ENCODE peak calls at places on chromosomes 16 and 17, in nine cellular contexts. One of them, this sample, is unnamed.

GRCh38 chr17:2954898-2955445 is 108.4 kb downstream of the OR1D5 start:
- DNase-seq in lower leg skin: no peak
- DNase-seq in thyroid gland: no peak
- DNase-seq in endothelial cell of umbilical vein: peak
- DNase-seq in esophagus muscularis mucosa: no peak
- DNase-seq in tibial nerve: no peak
- DNase-seq in prostate gland: no peak
- DNase-seq in GM12878: no peak
- DNase-seq in uterus: no peak
- DNase-seq in this sample: no peak

GRCh38 chr17:76544916-76545365 is 5.1 kb downstream of the PRCD start:
- DNase-seq in lower leg skin: no peak
- DNase-seq in thyroid gland: no peak
- DNase-seq in endothelial cell of umbilical vein: no peak
- DNase-seq in esophagus muscularis mucosa: no peak
- DNase-seq in tibial nerve: no peak
- DNase-seq in prostate gland: no peak
- DNase-seq in GM12878: no peak
- DNase-seq in uterus: no peak
- DNase-seq in this sample: no peak

GRCh38 chr16:10405386-10405939 is 19.6 kb downstream of the ATF7IP2 start:
- DNase-seq in lower leg skin: no peak
- DNase-seq in thyroid gland: no peak
- DNase-seq in endothelial cell of umbilical vein: peak
- DNase-seq in esophagus muscularis mucosa: no peak
- DNase-seq in tibial nerve: no peak
- DNase-seq in prostate gland: no peak
- DNase-seq in GM12878: no peak
- DNase-seq in uterus: no peak
- DNase-seq in this sample: no peak

GRCh38 chr17:3911271-3912053 is 4.8 kb downstream of the P2RX1 start:
- DNase-seq in lower leg skin: no peak
- DNase-seq in thyroid gland: no peak
- DNase-seq in endothelial cell of umbilical vein: no peak
- DNase-seq in esophagus muscularis mucosa: no peak
- DNase-seq in tibial nerve: no peak
- DNase-seq in prostate gland: no peak
- DNase-seq in GM12878: peak
- DNase-seq in uterus: no peak
- DNase-seq in this sample: no peak

GRCh38 chr17:51860934-51861561 is 297.5 kb downstream of the CA10 start:
- DNase-seq in lower leg skin: no peak
- DNase-seq in thyroid gland: peak
- DNase-seq in endothelial cell of umbilical vein: no peak
- DNase-seq in esophagus muscularis mucosa: no peak
- DNase-seq in tibial nerve: no peak
- DNase-seq in prostate gland: peak
- DNase-seq in GM12878: no peak
- DNase-seq in uterus: no peak
- DNase-seq in this sample: no peak

GRCh38 chr16:67546761-67547422 is 15.4 kb upstream of the CTCF start:
- DNase-seq in lower leg skin: peak
- DNase-seq in thyroid gland: peak
- DNase-seq in endothelial cell of umbilical vein: peak
- DNase-seq in esophagus muscularis mucosa: peak
- DNase-seq in tibial nerve: peak
- DNase-seq in prostate gland: peak
- DNase-seq in GM12878: no peak
- DNase-seq in uterus: peak
- DNase-seq in this sample: peak

GRCh38 chr17:6374761-6375312 is 60.1 kb downstream of the AIPL1 start:
- DNase-seq in lower leg skin: peak
- DNase-seq in thyroid gland: no peak
- DNase-seq in endothelial cell of umbilical vein: peak
- DNase-seq in esophagus muscularis mucosa: peak
- DNase-seq in tibial nerve: no peak
- DNase-seq in prostate gland: no peak
- DNase-seq in GM12878: no peak
- DNase-seq in uterus: no peak
- DNase-seq in this sample: no peak

GRCh38 chr17:72683506-72684404 is 408.7 kb downstream of the SLC39A11 start:
- DNase-seq in lower leg skin: no peak
- DNase-seq in thyroid gland: no peak
- DNase-seq in endothelial cell of umbilical vein: no peak
- DNase-seq in esophagus muscularis mucosa: no peak
- DNase-seq in tibial nerve: peak
- DNase-seq in prostate gland: peak
- DNase-seq in GM12878: no peak
- DNase-seq in uterus: no peak
- DNase-seq in this sample: peak

GRCh38 chr17:6195123-6195522 is 124.9 kb downstream of the WSCD1 start:
- DNase-seq in lower leg skin: peak
- DNase-seq in thyroid gland: no peak
- DNase-seq in endothelial cell of umbilical vein: peak
- DNase-seq in esophagus muscularis mucosa: no peak
- DNase-seq in tibial nerve: no peak
- DNase-seq in prostate gland: no peak
- DNase-seq in GM12878: no peak
- DNase-seq in uterus: no peak
- DNase-seq in this sample: no peak

GRCh38 chr16:29864205-29864604 is 1.2 kb upstream of the CDIPT start:
- DNase-seq in lower leg skin: no peak
- DNase-seq in thyroid gland: no peak
- DNase-seq in endothelial cell of umbilical vein: no peak
- DNase-seq in esophagus muscularis mucosa: no peak
- DNase-seq in tibial nerve: no peak
- DNase-seq in prostate gland: no peak
- DNase-seq in GM12878: no peak
- DNase-seq in uterus: no peak
- DNase-seq in this sample: no peak

GRCh38 chr16:29863669-29863984 is 601 bp upstream of the CDIPT start:
- DNase-seq in lower leg skin: no peak
- DNase-seq in thyroid gland: no peak
- DNase-seq in endothelial cell of umbilical vein: no peak
- DNase-seq in esophagus muscularis mucosa: no peak
- DNase-seq in tibial nerve: no peak
- DNase-seq in prostate gland: no peak
- DNase-seq in GM12878: no peak
- DNase-seq in uterus: no peak
- DNase-seq in this sample: no peak

GRCh38 chr16:29862383-29862883 is 593 bp downstream of the CDIPT start:
- DNase-seq in lower leg skin: no peak
- DNase-seq in thyroid gland: peak
- DNase-seq in endothelial cell of umbilical vein: peak
- DNase-seq in esophagus muscularis mucosa: no peak
- DNase-seq in tibial nerve: no peak
- DNase-seq in prostate gland: peak
- DNase-seq in GM12878: no peak
- DNase-seq in uterus: no peak
- DNase-seq in this sample: no peak

GRCh38 chr16:29860218-29860617 is 2.8 kb downstream of the CDIPT start:
- DNase-seq in lower leg skin: no peak
- DNase-seq in thyroid gland: no peak
- DNase-seq in endothelial cell of umbilical vein: no peak
- DNase-seq in esophagus muscularis mucosa: no peak
- DNase-seq in tibial nerve: no peak
- DNase-seq in prostate gland: no peak
- DNase-seq in GM12878: no peak
- DNase-seq in uterus: no peak
- DNase-seq in this sample: no peak

GRCh38 chr16:29862884-29863668 is at the start of gene CDIPT:
- DNase-seq in lower leg skin: peak
- DNase-seq in thyroid gland: peak
- DNase-seq in endothelial cell of umbilical vein: peak
- DNase-seq in esophagus muscularis mucosa: peak
- DNase-seq in tibial nerve: peak
- DNase-seq in prostate gland: peak
- DNase-seq in GM12878: peak
- DNase-seq in uterus: peak
- DNase-seq in this sample: peak
- TF ChIP-seq POLR2A in lower leg skin: no peak
- TF ChIP-seq POLR2A in thyroid gland: no peak
- TF ChIP-seq POLR2A in endothelial cell of umbilical vein: peak
- TF ChIP-seq POLR2A in esophagus muscularis mucosa: peak
- TF ChIP-seq POLR2A in tibial nerve: no peak
- TF ChIP-seq POLR2A in prostate gland: peak
- TF ChIP-seq POLR2A in GM12878: peak
- TF ChIP-seq POLR2A in uterus: no peak
- TF ChIP-seq POLR2A in this sample: no peak

GRCh38 chr16:21101631-21102420 is 48.8 kb downstream of the DNAH3 start:
- DNase-seq in lower leg skin: peak
- DNase-seq in thyroid gland: peak
- DNase-seq in endothelial cell of umbilical vein: no peak
- DNase-seq in esophagus muscularis mucosa: peak
- DNase-seq in tibial nerve: no peak
- DNase-seq in prostate gland: no peak
- DNase-seq in GM12878: no peak
- DNase-seq in uterus: no peak
- DNase-seq in this sample: no peak
- TF ChIP-seq CTCF in lower leg skin: no peak
- TF ChIP-seq CTCF in thyroid gland: no peak
- TF ChIP-seq CTCF in endothelial cell of umbilical vein: no peak
- TF ChIP-seq CTCF in esophagus muscularis mucosa: no peak
- TF ChIP-seq CTCF in tibial nerve: peak
- TF ChIP-seq CTCF in prostate gland: peak
- TF ChIP-seq CTCF in GM12878: peak
- TF ChIP-seq CTCF in uterus: no peak
- TF ChIP-seq CTCF in this sample: no peak

GRCh38 chr16:49857423-49858181 is 1.7 kb upstream of the ZNF423 start:
- DNase-seq in lower leg skin: no peak
- DNase-seq in thyroid gland: peak
- DNase-seq in endothelial cell of umbilical vein: peak
- DNase-seq in esophagus muscularis mucosa: no peak
- DNase-seq in tibial nerve: no peak
- DNase-seq in prostate gland: no peak
- DNase-seq in GM12878: no peak
- DNase-seq in uterus: peak
- DNase-seq in this sample: no peak

GRCh38 chr16:49856741-49857330 is 924 bp upstream of the ZNF423 start:
- DNase-seq in lower leg skin: peak
- DNase-seq in thyroid gland: peak
- DNase-seq in endothelial cell of umbilical vein: peak
- DNase-seq in esophagus muscularis mucosa: no peak
- DNase-seq in tibial nerve: peak
- DNase-seq in prostate gland: peak
- DNase-seq in GM12878: no peak
- DNase-seq in uterus: peak
- DNase-seq in this sample: peak

GRCh38 chr16:49860593-49860992 is 4.7 kb upstream of the ZNF423 start:
- DNase-seq in lower leg skin: no peak
- DNase-seq in thyroid gland: no peak
- DNase-seq in endothelial cell of umbilical vein: no peak
- DNase-seq in esophagus muscularis mucosa: no peak
- DNase-seq in tibial nerve: no peak
- DNase-seq in prostate gland: no peak
- DNase-seq in GM12878: no peak
- DNase-seq in uterus: no peak
- DNase-seq in this sample: no peak

GRCh38 chr16:49859139-49859947 is 3.4 kb upstream of the ZNF423 start:
- DNase-seq in lower leg skin: peak
- DNase-seq in thyroid gland: peak
- DNase-seq in endothelial cell of umbilical vein: peak
- DNase-seq in esophagus muscularis mucosa: no peak
- DNase-seq in tibial nerve: no peak
- DNase-seq in prostate gland: no peak
- DNase-seq in GM12878: no peak
- DNase-seq in uterus: peak
- DNase-seq in this sample: peak

DNA sequence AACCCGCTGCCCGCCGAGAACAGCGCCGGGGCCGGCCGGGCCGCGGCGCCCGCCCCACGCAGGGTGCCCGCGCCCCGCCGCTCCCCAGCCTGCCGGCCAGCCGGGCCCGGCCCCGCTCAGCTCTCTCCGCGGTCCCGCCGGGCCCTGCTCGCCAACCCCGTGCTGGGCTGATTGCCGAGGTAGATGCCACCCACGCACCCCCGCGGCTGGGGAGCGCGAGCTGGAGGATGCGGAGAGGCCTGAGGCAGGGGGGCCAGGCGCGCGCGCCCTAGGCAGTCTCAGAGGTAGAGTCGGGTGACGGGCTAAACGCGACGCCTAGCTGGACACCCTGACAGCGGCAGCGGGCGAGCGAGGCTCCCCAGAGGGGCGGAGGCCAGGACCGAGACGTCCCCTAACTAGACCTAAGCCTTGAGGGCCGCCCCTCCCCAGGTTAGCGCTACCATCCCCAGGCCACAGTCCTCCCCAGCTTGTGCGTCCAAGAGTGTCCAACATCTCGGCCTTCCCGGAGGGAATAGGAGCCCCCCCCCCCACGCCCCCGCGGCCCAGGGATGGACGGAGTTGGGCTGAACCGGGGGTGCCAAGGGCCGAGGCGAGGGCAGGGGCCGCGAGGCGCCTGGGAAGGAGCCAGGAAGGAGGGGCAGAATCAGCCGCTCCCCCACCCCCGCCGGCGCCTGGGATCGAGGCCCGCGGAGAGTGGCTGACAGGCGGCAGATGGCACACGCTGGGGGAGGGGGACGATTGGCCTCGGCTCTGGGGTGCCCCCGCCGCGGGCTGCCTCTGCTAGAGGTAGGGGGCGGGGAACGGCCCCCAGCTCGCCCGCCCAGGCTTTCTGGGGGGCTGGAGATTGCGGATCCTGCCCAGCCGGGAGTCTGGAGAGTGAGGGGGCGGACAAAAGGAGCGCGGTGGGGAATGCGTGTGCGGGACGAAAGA is 2.6 kb upstream of the ZNF423 start:
- DNase-seq in lower leg skin: peak
- DNase-seq in thyroid gland: peak
- DNase-seq in endothelial cell of umbilical vein: peak
- DNase-seq in esophagus muscularis mucosa: no peak
- DNase-seq in tibial nerve: no peak
- DNase-seq in prostate gland: no peak
- DNase-seq in GM12878: no peak
- DNase-seq in uterus: peak
- DNase-seq in this sample: no peak
- TF ChIP-seq POLR2A in lower leg skin: no peak
- TF ChIP-seq POLR2A in thyroid gland: no peak
- TF ChIP-seq POLR2A in endothelial cell of umbilical vein: no peak
- TF ChIP-seq POLR2A in esophagus muscularis mucosa: no peak
- TF ChIP-seq POLR2A in tibial nerve: peak
- TF ChIP-seq POLR2A in prostate gland: no peak
- TF ChIP-seq POLR2A in GM12878: no peak
- TF ChIP-seq POLR2A in uterus: no peak
- TF ChIP-seq POLR2A in this sample: no peak

DNA sequence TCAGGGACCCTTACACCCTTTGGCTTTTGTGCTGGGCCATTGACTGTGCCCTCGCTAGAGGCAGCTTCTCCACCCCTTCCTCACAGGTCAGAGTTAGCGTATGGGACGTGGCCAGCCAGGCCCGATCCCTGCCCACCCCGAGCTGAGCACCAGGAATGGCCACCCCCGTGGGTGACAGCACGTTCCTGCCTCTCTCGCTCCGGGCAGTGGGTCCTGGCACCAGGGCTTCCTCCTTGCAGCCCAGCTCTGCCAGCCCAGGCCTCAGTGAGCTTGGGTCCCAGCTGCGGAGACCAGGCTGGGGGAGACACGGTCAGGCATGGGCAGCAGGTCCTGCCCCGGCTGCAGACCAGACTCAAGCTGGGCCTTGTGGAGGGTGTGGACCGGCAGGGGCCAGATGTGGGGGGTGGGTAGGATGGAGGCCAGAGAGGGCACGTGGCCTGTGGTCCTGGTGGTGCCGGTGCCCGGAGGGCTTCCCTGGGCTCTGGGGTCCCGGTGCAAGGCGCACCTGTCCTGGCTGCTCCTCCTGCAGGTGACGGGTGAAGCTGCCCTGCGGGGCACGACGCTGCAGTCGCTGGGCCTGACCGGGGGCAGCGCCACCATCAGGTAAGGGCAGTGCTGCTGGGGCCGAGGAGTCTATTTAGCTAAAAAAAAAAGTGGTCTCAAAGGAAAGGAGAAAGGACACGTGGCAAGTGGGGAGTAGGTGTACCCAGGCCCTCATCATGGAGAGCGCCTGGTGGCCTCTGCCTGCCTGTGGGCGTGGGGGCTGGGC is 18.2 kb downstream of the ASPSCR1 start:
- DNase-seq in lower leg skin: no peak
- DNase-seq in thyroid gland: no peak
- DNase-seq in endothelial cell of umbilical vein: no peak
- DNase-seq in esophagus muscularis mucosa: no peak
- DNase-seq in tibial nerve: no peak
- DNase-seq in prostate gland: no peak
- DNase-seq in GM12878: no peak
- DNase-seq in uterus: no peak
- DNase-seq in this sample: no peak
- TF ChIP-seq CTCF in lower leg skin: no peak
- TF ChIP-seq CTCF in thyroid gland: no peak
- TF ChIP-seq CTCF in endothelial cell of umbilical vein: no peak
- TF ChIP-seq CTCF in esophagus muscularis mucosa: no peak
- TF ChIP-seq CTCF in tibial nerve: no peak
- TF ChIP-seq CTCF in prostate gland: no peak
- TF ChIP-seq CTCF in GM12878: no peak
- TF ChIP-seq CTCF in uterus: no peak
- TF ChIP-seq CTCF in this sample: no peak

This sample was measured in breast epithelium.